ENCODE peak calls at places on chromosomes 11 and 22, in six cellular contexts. I is mucosa of descending colon, T is heart left ventricle, V is uterus, A is H1, U is colonic mucosa. K is an unnamed sample. For H3K4me1, the result is how much of the 10 kb centered on the place peaks cover.

GRCh38 chr11:118415739-118416068 is 14.3 kb downstream of the ATP5MG start:
- DNase-seq in A (no peak), U (peak), T (peak), I (no peak), V (no peak), K (peak)

GRCh38 chr11:125625225-125625593 is 246 bp downstream of the CHEK1 start:
- DNase-seq in T (no peak), U (no peak), A (no peak), V (no peak), I (no peak), K (no peak)

GRCh38 chr11:31995525-31996123 is 95.2 kb upstream of the RCN1 start:
- DNase-seq in U (no peak), V (no peak), T (no peak), A (no peak), I (no peak), K (no peak)

GRCh38 chr11:74366576-74366975 is 31.7 kb downstream of the PGM2L1 start:
- DNase-seq in A (no peak), I (no peak), U (no peak), V (no peak), T (no peak), K (no peak)

GRCh38 chr11:110173775-110174644 is 80.8 kb downstream of the ZC3H12C start:
- DNase-seq in V (peak), T (peak), U (peak), A (peak), I (no peak), K (peak)

GRCh38 chr11:65491163-65491465 is 7.7 kb upstream of the MALAT1 start:
- DNase-seq in T (no peak), I (peak), A (no peak), V (no peak), U (no peak), K (no peak)

GRCh38 chr11:4068962-4069361 is 25.6 kb upstream of the RRM1 start:
- DNase-seq in U (no peak), I (no peak), T (no peak), V (no peak), A (no peak), K (no peak)

GRCh38 chr11:57637626-57638004 is 12.1 kb downstream of the YPEL4 start:
- DNase-seq in T (no peak), A (no peak), V (peak), I (no peak), U (no peak), K (no peak)

GRCh38 chr11:7651700-7652099 is 21.6 kb downstream of the CYB5R2 start:
- DNase-seq in T (no peak), I (no peak), U (no peak), V (no peak), A (no peak), K (no peak)

GRCh38 chr11:111688028-111688427 is 78.2 kb downstream of the PPP2R1B start:
- DNase-seq in U (no peak), I (no peak), T (no peak), A (no peak), V (no peak), K (no peak)

GRCh38 chr22:45218974-45219373 is 21.7 kb downstream of the KIAA0930 start:
- DNase-seq in V (no peak), I (no peak), A (no peak), U (no peak), T (no peak), K (no peak)

GRCh38 chr22:48091656-48092223 is 1329.3 kb downstream of the TBC1D22A start:
- DNase-seq in T (no peak), I (no peak), A (no peak), U (no peak), V (no peak), K (no peak)

GRCh38 chr11:121794671-121795070 is 321.3 kb downstream of the BLID start:
- DNase-seq in V (no peak), A (no peak), U (no peak), T (no peak), I (no peak), K (no peak)

GRCh38 chr22:50601669-50602337 is 1.2 kb downstream of the MAPK8IP2 start:
- DNase-seq in A (no peak), I (no peak), T (no peak), V (no peak), U (no peak), K (no peak)

GRCh38 chr22:30266445-30267381 is at the start of gene OSM:
- DNase-seq in V (no peak), T (peak), A (no peak), I (peak), U (peak), K (peak)

GRCh38 chr11:75668508-75669297 is at the start of gene MAP6:
- DNase-seq in V (peak), U (peak), T (peak), A (no peak), I (no peak), K (no peak)

GRCh38 chr11:18632841-18633240 is 1.3 kb downstream of the SPTY2D1 start:
- DNase-seq in T (no peak), A (no peak), I (no peak), V (no peak), U (no peak), K (no peak)

GRCh38 chr11:8092587-8093424 is 11.8 kb downstream of the TUB start:
- DNase-seq in I (no peak), V (peak), A (no peak), U (peak), T (peak), K (peak)

GRCh38 chr22:36913431-36914382 is at the start of gene CSF2RB:
- DNase-seq in I (peak), T (peak), U (peak), V (no peak), A (no peak), K (peak)

GRCh38 chr22:26672060-26672471 is 14.7 kb downstream of the MIAT start:
- DNase-seq in V (no peak), T (no peak), A (no peak), I (peak), U (peak), K (no peak)

GRCh38 chr11:69711824-69712801 is 8.3 kb upstream of the FGF19 start:
- DNase-seq in V (no peak), A (no peak), U (no peak), I (no peak), T (no peak), K (no peak)

GRCh38 chr22:46947516-46948260 is 185.2 kb downstream of the TBC1D22A start:
- DNase-seq in I (no peak), V (no peak), A (no peak), U (peak), T (no peak), K (no peak)

GRCh38 chr11:10666976-10667892 is 26.3 kb downstream of the IRAG1 start:
- DNase-seq in U (no peak), I (no peak), A (no peak), V (no peak), T (no peak), K (no peak)
- H3K4me3 ChIP-seq in U (no peak), I (no peak), A (no peak), V (no peak), T (no peak), K (no peak)

GRCh38 chr22:17241571-17242310 is 22.5 kb upstream of the ADA2 start:
- DNase-seq in I (no peak), T (no peak), U (no peak), A (no peak), V (no peak), K (no peak)
- H3K4me1 ChIP-seq in I (under half), T (under half), U (under half), A (under half), V (under half), K (under half)

GRCh38 chr11:46215208-46215931 is 62.1 kb upstream of the CREB3L1 start:
- DNase-seq in T (no peak), A (no peak), I (no peak), V (no peak), U (no peak), K (no peak)

GRCh38 chr11:46212720-46213119 is 64.7 kb upstream of the CREB3L1 start:
- DNase-seq in U (no peak), I (no peak), A (no peak), V (no peak), T (no peak), K (no peak)

GRCh38 chr11:46220313-46220712 is 57.1 kb upstream of the CREB3L1 start:
- DNase-seq in A (no peak), V (no peak), U (no peak), T (no peak), I (no peak), K (no peak)

GRCh38 chr11:46216765-46217089 is 60.7 kb upstream of the CREB3L1 start:
- DNase-seq in A (no peak), I (no peak), U (no peak), V (no peak), T (no peak), K (no peak)

DNA sequence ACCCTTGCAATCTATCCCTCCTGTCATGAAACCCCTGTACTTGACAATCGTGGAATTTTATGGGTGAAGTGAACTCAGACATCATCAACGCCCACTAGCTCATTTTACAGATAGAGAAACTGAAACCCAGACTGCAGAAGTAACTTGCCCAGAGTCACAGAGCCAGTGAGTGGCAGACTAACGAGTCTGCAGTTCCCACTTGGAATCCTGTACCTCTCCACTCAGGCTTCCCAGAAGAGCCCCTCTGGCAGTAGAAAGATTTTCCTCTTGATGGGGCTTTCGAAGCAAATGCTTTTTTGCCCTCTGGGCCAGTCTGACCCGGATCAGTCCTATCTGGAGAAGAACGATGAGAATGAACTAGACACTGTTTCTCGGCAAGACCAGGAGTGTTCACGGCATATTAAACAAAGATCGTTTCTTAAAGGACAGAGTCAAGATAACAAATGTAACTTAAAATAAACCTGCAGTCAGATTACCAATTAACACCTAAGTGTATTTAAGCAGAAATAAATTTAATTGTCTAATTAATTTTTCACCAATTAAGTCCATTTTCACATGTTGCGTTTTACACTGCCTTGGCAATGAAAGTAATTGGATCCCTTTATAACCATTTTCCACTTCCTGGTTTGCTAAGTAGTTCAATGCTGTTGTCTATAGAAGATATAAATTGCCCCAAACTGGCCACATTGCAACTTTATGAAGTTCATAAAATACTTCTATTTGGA is 61.3 kb upstream of the CREB3L1 start:
- DNase-seq in A (no peak), T (no peak), U (no peak), I (no peak), V (no peak), K (peak)
- H3K4me3 ChIP-seq in A (no peak), T (peak), U (peak), I (no peak), V (no peak), K (peak)

GRCh38 chr11:35009191-35009940 is 92.9 kb downstream of the PDHX start:
- DNase-seq in T (no peak), I (no peak), A (no peak), V (peak), U (peak), K (no peak)
- H3K4me1 ChIP-seq in T (under half), I (under half), A (under half), V (under half), U (under half), K (under half)

GRCh38 chr11:17607083-17607429 is 60.0 kb downstream of the OTOG start:
- DNase-seq in T (no peak), V (no peak), I (no peak), U (no peak), A (no peak), K (no peak)
- H3K4me3 ChIP-seq in T (no peak), V (no peak), I (no peak), U (no peak), A (no peak), K (no peak)

K was measured in stomach.